ENCODE peak calls at places on chromosomes 2 and 18, in four cellular contexts. W is HepG2, M is H1, U is GM12878. Z is an unnamed sample.

GRCh38 chr18:49597152-49597551 is 35.3 kb downstream of the LIPG start:
- DNase-seq in W (no peak), M (no peak), U (no peak), Z (no peak)

GRCh38 chr2:54555318-54555837 is 99.3 kb downstream of the SPTBN1 start:
- DNase-seq in U (no peak), M (no peak), W (peak; percentile 89), Z (no peak)

GRCh38 chr2:96175951-96176350 is 30.7 kb upstream of the DUSP2 start:
- DNase-seq in W (no peak), M (no peak), U (no peak), Z (no peak)

GRCh38 chr18:61651880-61652268 is 240.9 kb downstream of the RNF152 start:
- DNase-seq in U (no peak), M (no peak), W (no peak), Z (no peak)

GRCh38 chr2:149492923-149493322 is 94.7 kb downstream of the MMADHC start:
- DNase-seq in W (no peak), U (no peak), M (no peak), Z (no peak)

GRCh38 chr2:14642499-14642898 is 10.0 kb downstream of the LRATD1 start:
- DNase-seq in W (no peak), U (no peak), M (no peak), Z (peak; percentile 16)

GRCh38 chr2:223075301-223076270 is 23.6 kb downstream of the KCNE4 start:
- DNase-seq in W (no peak), U (no peak), M (no peak), Z (no peak)

GRCh38 chr2:199018826-199019225 is 438.9 kb downstream of the SATB2 start:
- DNase-seq in W (no peak), M (no peak), U (no peak), Z (no peak)

DNA sequence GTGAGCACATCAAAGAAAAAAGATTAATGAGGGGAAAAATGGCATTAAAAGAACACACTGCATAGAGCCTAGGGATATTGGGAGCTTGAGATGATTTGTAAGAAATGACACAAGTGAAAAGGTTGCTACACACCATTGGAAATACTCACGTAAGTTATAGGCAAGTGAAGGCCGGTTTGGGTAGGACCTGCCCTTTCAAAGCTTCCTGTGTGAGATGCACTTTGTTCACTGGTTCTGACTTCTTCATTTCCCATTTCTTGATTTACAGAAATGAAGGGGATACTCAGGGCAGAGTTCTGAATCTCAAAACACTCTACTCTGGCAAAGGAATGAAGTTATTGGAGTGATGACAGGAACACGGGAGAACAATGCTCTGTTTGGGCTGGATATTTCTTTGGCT is at the start of gene IL18RAP:
- DNase-seq in U (no peak), M (no peak), W (no peak), Z (no peak)
- TF ChIP-seq BRCA1 in U (no peak), M (no peak), W (no peak), Z (no peak)

GRCh38 chr2:128379021-128380005 is 60.6 kb upstream of the HS6ST1 start:
- DNase-seq in M (no peak), U (no peak), W (peak; percentile 90), Z (no peak)
- TF ChIP-seq BRCA1 in M (no peak), U (no peak), W (no peak), Z (no peak)

GRCh38 chr18:55779711-55780590 is 192.0 kb upstream of the TCF4 start:
- DNase-seq in W (no peak), U (no peak), M (peak; percentile 63), Z (peak; percentile 31)
- TF ChIP-seq BRCA1 in W (no peak), U (no peak), M (no peak), Z (no peak)

GRCh38 chr2:109444916-109445315 is 168.8 kb downstream of the SEPTIN10 start:
- DNase-seq in U (no peak), M (no peak), W (no peak), Z (no peak)

GRCh38 chr2:109447251-109447661 is 166.5 kb downstream of the SEPTIN10 start:
- DNase-seq in U (no peak), M (no peak), W (no peak), Z (no peak)

GRCh38 chr2:109447811-109448210 is 166.0 kb downstream of the SEPTIN10 start:
- DNase-seq in W (no peak), M (no peak), U (no peak), Z (no peak)

GRCh38 chr2:109448946-109449788 is 164.6 kb downstream of the SEPTIN10 start:
- DNase-seq in M (no peak), W (no peak), U (no peak), Z (no peak)

DNA sequence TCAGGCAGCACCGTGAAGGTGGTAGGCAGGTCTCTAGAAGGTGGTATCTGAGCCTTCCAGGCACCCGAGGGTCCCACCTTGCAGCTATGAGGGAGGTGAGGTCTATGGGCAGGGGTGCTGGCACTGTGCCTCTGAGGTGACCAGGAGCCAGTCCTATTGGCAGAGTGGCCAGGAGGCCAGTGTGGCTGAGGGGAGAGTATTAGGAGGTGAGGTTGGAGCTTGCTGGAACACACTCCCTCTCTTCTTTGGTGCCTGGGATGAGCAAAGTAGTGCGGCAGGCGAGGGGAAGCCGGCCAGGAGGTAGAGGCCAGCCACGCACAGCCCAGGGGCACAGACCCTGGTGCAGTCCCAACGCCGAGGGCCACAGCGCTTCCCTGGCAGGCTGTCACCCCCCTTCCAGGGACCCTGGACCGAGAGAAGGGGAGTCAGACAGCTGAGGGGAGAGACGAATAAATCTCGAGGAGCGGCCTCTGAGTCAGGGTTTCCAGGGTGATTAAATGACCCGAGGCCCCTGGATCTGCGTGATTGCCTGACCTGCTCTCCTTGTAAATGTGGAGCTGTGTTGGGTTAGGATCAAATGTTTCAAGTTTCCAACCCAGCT is 167.1 kb downstream of the SEPTIN10 start:
- DNase-seq in U (no peak), W (no peak), M (no peak), Z (no peak)
- TF ChIP-seq BRCA1 in U (no peak), W (no peak), M (no peak), Z (no peak)

GRCh38 chr2:188046437-188046836 is 245.2 kb upstream of the GULP1 start:
- DNase-seq in M (no peak), U (no peak), W (no peak), Z (no peak)

GRCh38 chr2:188047760-188048159 is 243.9 kb upstream of the GULP1 start:
- DNase-seq in M (no peak), U (no peak), W (no peak), Z (no peak)

DNA sequence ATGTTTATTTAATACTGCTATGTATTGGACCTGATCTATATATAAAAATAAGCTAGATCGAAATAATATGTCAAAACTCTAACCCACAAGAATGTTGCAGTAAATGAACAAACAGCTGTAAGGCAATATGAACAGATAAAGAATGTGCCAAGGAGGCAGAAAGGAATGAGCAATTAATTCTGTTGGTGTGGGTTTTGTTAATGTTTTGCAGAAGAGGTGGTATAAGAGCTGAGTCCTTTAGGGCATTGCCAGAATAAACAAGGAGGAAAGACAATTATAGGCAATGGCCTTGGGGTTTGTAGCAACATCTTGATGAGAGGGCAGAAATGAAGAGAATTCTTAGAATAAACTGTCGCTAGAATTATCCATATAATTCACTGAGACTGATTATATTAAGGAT is 241.0 kb upstream of the GULP1 start:
- DNase-seq in M (no peak), W (no peak), U (no peak), Z (no peak)
- TF ChIP-seq BRCA1 in M (no peak), W (no peak), U (no peak), Z (no peak)

GRCh38 chr18:39951321-39951720 is 2003.7 kb upstream of the PIK3C3 start:
- DNase-seq in M (no peak), U (no peak), W (no peak), Z (no peak)
- TF ChIP-seq BRCA1 in M (no peak), U (no peak), W (no peak), Z (no peak)